ENCODE peak calls at places on chromosomes 12 and 14, in seven cellular contexts. I, F, S, R, A, X and P are unnamed samples.

GRCh38 chr14:81169267-81169666 is 51.5 kb downstream of the GTF2A1 start:
- DNase-seq in F (no peak), A (no peak), X (no peak), I (no peak), S (no peak), R (no peak), P (no peak)

GRCh38 chr14:36513451-36514277 is 6.4 kb downstream of the NKX2-1 start:
- DNase-seq in X (no peak), A (no peak), F (peak), R (no peak), S (no peak), I (no peak), P (no peak)

GRCh38 chr12:58668233-58668632 is 252.1 kb downstream of the LRIG3 start:
- DNase-seq in A (no peak), F (no peak), S (no peak), I (no peak), X (no peak), R (no peak), P (no peak)

GRCh38 chr12:11794311-11794710 is 144.8 kb downstream of the ETV6 start:
- DNase-seq in F (no peak), A (peak), S (no peak), X (no peak), R (no peak), I (no peak), P (no peak)

GRCh38 chr12:155646-156045 is 58.3 kb downstream of the SLC6A12 start:
- DNase-seq in S (no peak), R (no peak), X (no peak), I (no peak), A (no peak), F (no peak), P (no peak)

GRCh38 chr14:73789996-73790581 is 61.5 kb upstream of the PTGR2 start:
- DNase-seq in F (peak), R (no peak), A (peak), I (no peak), S (no peak), X (no peak), P (no peak)

GRCh38 chr12:132477009-132477702 is 12.8 kb upstream of the FBRSL1 start:
- DNase-seq in A (no peak), F (no peak), X (no peak), S (no peak), R (no peak), I (no peak), P (no peak)

GRCh38 chr14:105999361-106000028 is 473.1 kb downstream of the TMEM121 start:
- DNase-seq in F (no peak), R (no peak), X (no peak), I (no peak), A (peak), S (peak), P (no peak)

GRCh38 chr12:12450043-12450451 is 93.2 kb downstream of the BORCS5 start:
- DNase-seq in A (no peak), S (no peak), I (no peak), F (no peak), R (no peak), X (no peak), P (no peak)

GRCh38 chr12:127600211-127600610 is 666.8 kb upstream of the TMEM132C start:
- DNase-seq in F (no peak), A (no peak), R (no peak), X (no peak), S (no peak), I (no peak), P (no peak)

GRCh38 chr14:21025374-21026151 is 702 bp upstream of the NDRG2 start:
- DNase-seq in F (no peak), X (no peak), A (peak), I (no peak), R (no peak), S (no peak), P (no peak)

GRCh38 chr12:45348311-45348710 is 132.4 kb downstream of the ANO6 start:
- DNase-seq in I (no peak), S (no peak), F (no peak), R (no peak), A (no peak), X (no peak), P (no peak)

GRCh38 chr14:24246765-24247212 is 4.4 kb upstream of the TINF2 start:
- DNase-seq in I (no peak), X (no peak), F (no peak), A (no peak), S (no peak), R (no peak), P (no peak)

GRCh38 chr12:107514887-107515445 is 170.6 kb upstream of the PWP1 start:
- DNase-seq in X (no peak), R (no peak), I (no peak), F (peak), A (no peak), S (no peak), P (peak)

GRCh38 chr14:37116933-37117844 is 55.2 kb downstream of the SLC25A21 start:
- DNase-seq in X (no peak), S (peak), R (no peak), I (no peak), A (no peak), F (peak), P (peak)

GRCh38 chr14:58733451-58734208 is 95.9 kb downstream of the DACT1 start:
- DNase-seq in R (no peak), I (no peak), F (no peak), A (no peak), X (no peak), S (no peak), P (no peak)

GRCh38 chr14:104665663-104666522 is 23.5 kb upstream of the INF2 start:
- DNase-seq in I (peak), X (peak), R (no peak), A (peak), S (peak), F (no peak), P (peak)

GRCh38 chr14:51365241-51365940 is 125.3 kb downstream of the TMX1 start:
- DNase-seq in A (no peak), F (no peak), X (no peak), I (no peak), R (no peak), S (no peak), P (no peak)

GRCh38 chr12:124477109-124477915 is 90.1 kb downstream of the NCOR2 start:
- DNase-seq in A (peak), F (no peak), S (no peak), X (no peak), R (no peak), I (no peak), P (no peak)

GRCh38 chr12:96743606-96744005 is 163.5 kb upstream of the NEDD1 start:
- DNase-seq in A (no peak), I (no peak), S (no peak), F (no peak), R (no peak), X (no peak), P (no peak)

GRCh38 chr12:113271853-113272561 is 50.7 kb downstream of the TPCN1 start:
- DNase-seq in R (no peak), A (peak), S (no peak), I (no peak), X (peak), F (peak), P (no peak)

GRCh38 chr12:109777544-109777943 is 55.7 kb downstream of the TRPV4 start:
- DNase-seq in R (no peak), X (peak), A (no peak), I (no peak), F (peak), S (no peak), P (peak)

GRCh38 chr14:90513151-90514014 is 116.6 kb downstream of the CALM1 start:
- DNase-seq in I (no peak), X (peak), A (peak), S (no peak), R (peak), F (peak), P (no peak)

GRCh38 chr12:499837-500458 is 40.2 kb downstream of the B4GALNT3 start:
- DNase-seq in F (no peak), A (peak), I (no peak), X (no peak), S (no peak), R (no peak), P (no peak)

GRCh38 chr12:25615119-25615518 is 62.0 kb upstream of the LMNTD1 start:
- DNase-seq in R (no peak), A (no peak), I (no peak), X (no peak), F (peak), S (no peak), P (no peak)

GRCh38 chr12:5043589-5044419 is at the start of gene KCNA5:
- DNase-seq in F (no peak), R (peak), S (no peak), I (no peak), X (no peak), A (peak), P (no peak)